ENCODE peak calls at places on chromosomes 4 and X, in five cellular contexts. One of them, this sample, is unnamed.

GRCh38 chr4:25550376-25551030 is 105.1 kb upstream of the SLC34A2 start:
- DNase-seq in stimulated activated CD4-positive, alpha-beta T cell treated with anti-CD3 and anti-CD28 coated beads, Interleukin-15, amount 100 ng/mL, for 1 hour: no peak
- DNase-seq in activated effector memory CD4-positive, alpha-beta T cell treated with Interleukin-2 at 50 U/mL for 16 hours: no peak
- DNase-seq in progenitor cell of endocrine pancreas: no peak
- DNase-seq in tibial artery: no peak
- DNase-seq in this sample: no peak

GRCh38 chr4:14810121-14810520 is 192.2 kb upstream of the CPEB2 start:
- DNase-seq in stimulated activated CD4-positive, alpha-beta T cell treated with anti-CD3 and anti-CD28 coated beads, Interleukin-15, amount 100 ng/mL, for 1 hour: no peak
- DNase-seq in activated effector memory CD4-positive, alpha-beta T cell treated with Interleukin-2 at 50 U/mL for 16 hours: no peak
- DNase-seq in progenitor cell of endocrine pancreas: no peak
- DNase-seq in tibial artery: no peak
- DNase-seq in this sample: no peak

GRCh38 chrX:153342762-153343558 is 9.0 kb downstream of the ZNF275 start:
- DNase-seq in stimulated activated CD4-positive, alpha-beta T cell treated with anti-CD3 and anti-CD28 coated beads, Interleukin-15, amount 100 ng/mL, for 1 hour: no peak
- DNase-seq in activated effector memory CD4-positive, alpha-beta T cell treated with Interleukin-2 at 50 U/mL for 16 hours: no peak
- DNase-seq in progenitor cell of endocrine pancreas: no peak
- DNase-seq in tibial artery: no peak
- DNase-seq in this sample: no peak

GRCh38 chrX:50180073-50180940 is 20.5 kb downstream of the AKAP4 start:
- DNase-seq in stimulated activated CD4-positive, alpha-beta T cell treated with anti-CD3 and anti-CD28 coated beads, Interleukin-15, amount 100 ng/mL, for 1 hour: no peak
- DNase-seq in activated effector memory CD4-positive, alpha-beta T cell treated with Interleukin-2 at 50 U/mL for 16 hours: no peak
- DNase-seq in progenitor cell of endocrine pancreas: no peak
- DNase-seq in tibial artery: no peak
- DNase-seq in this sample: no peak

GRCh38 chr4:105666693-105667092 is 41.8 kb downstream of the INTS12 start:
- DNase-seq in stimulated activated CD4-positive, alpha-beta T cell treated with anti-CD3 and anti-CD28 coated beads, Interleukin-15, amount 100 ng/mL, for 1 hour: no peak
- DNase-seq in activated effector memory CD4-positive, alpha-beta T cell treated with Interleukin-2 at 50 U/mL for 16 hours: no peak
- DNase-seq in progenitor cell of endocrine pancreas: no peak
- DNase-seq in tibial artery: no peak
- DNase-seq in this sample: no peak

GRCh38 chrX:14529288-14529989 is at the start of gene GLRA2:
- DNase-seq in stimulated activated CD4-positive, alpha-beta T cell treated with anti-CD3 and anti-CD28 coated beads, Interleukin-15, amount 100 ng/mL, for 1 hour: no peak
- DNase-seq in activated effector memory CD4-positive, alpha-beta T cell treated with Interleukin-2 at 50 U/mL for 16 hours: no peak
- DNase-seq in progenitor cell of endocrine pancreas: peak
- DNase-seq in tibial artery: no peak
- DNase-seq in this sample: no peak

GRCh38 chrX:49198540-49199314 is 1.3 kb downstream of the SYP start:
- DNase-seq in stimulated activated CD4-positive, alpha-beta T cell treated with anti-CD3 and anti-CD28 coated beads, Interleukin-15, amount 100 ng/mL, for 1 hour: no peak
- DNase-seq in activated effector memory CD4-positive, alpha-beta T cell treated with Interleukin-2 at 50 U/mL for 16 hours: no peak
- DNase-seq in progenitor cell of endocrine pancreas: no peak
- DNase-seq in tibial artery: no peak
- DNase-seq in this sample: no peak

GRCh38 chrX:102345916-102346315 is 93.9 kb downstream of the NXF2B start:
- DNase-seq in stimulated activated CD4-positive, alpha-beta T cell treated with anti-CD3 and anti-CD28 coated beads, Interleukin-15, amount 100 ng/mL, for 1 hour: peak
- DNase-seq in activated effector memory CD4-positive, alpha-beta T cell treated with Interleukin-2 at 50 U/mL for 16 hours: peak
- DNase-seq in progenitor cell of endocrine pancreas: peak
- DNase-seq in tibial artery: peak
- DNase-seq in this sample: no peak